ENCODE peak calls at places on chromosomes 16 and 17, in eight cellular contexts. J is uterus; R is hypothalamus; C is NCI-H1092 treated with DMSO at 0.1 percent for 48 hours; F is A172; X is tibial artery; K is NCI-H345; P is activated naive CD8-positive, alpha-beta T cell treated with anti-CD3 and anti-CD28 coated beads, Interleukin-2, amount 50 U/mL, for 24 hours. B is an unnamed sample.

GRCh38 chr17:44921122-44921882 is 6.0 kb upstream of the GFAP start:
- DNase-seq in X (no peak), R (no peak), J (no peak), K (no peak), C (no peak), F (no peak), P (no peak), B (no peak)

GRCh38 chr17:80287806-80288579 is 27.3 kb downstream of the RNF213 start:
- DNase-seq in C (no peak), F (no peak), R (peak; percentile 28), J (no peak), P (no peak), X (no peak), K (no peak), B (no peak)

GRCh38 chr16:57619606-57620315 is 8.7 kb upstream of the ADGRG1 start:
- DNase-seq in C (no peak), R (no peak), X (no peak), K (peak; percentile 16), J (peak; percentile 10), P (no peak), F (no peak), B (no peak)

GRCh38 chr16:4862639-4863038 is 15.4 kb downstream of the UBN1 start:
- DNase-seq in J (no peak), P (no peak), R (no peak), F (no peak), K (no peak), X (no peak), C (no peak), B (no peak)

GRCh38 chr17:63275318-63275967 is 170.7 kb downstream of the CYB561 start:
- DNase-seq in F (peak; percentile 99), P (peak; percentile 12), J (no peak), K (no peak), X (no peak), C (no peak), R (no peak), B (peak; percentile 95)

GRCh38 chr17:61487668-61488595 is 35.7 kb downstream of the TBX4 start:
- DNase-seq in J (no peak), P (no peak), K (no peak), C (no peak), R (no peak), F (no peak), X (no peak), B (no peak)

GRCh38 chr17:21452377-21453143 is 76.4 kb downstream of the KCNJ12 start:
- DNase-seq in X (peak; percentile 69), C (no peak), R (peak; percentile 60), P (peak; percentile 48), J (peak; percentile 49), K (no peak), F (no peak), B (peak; percentile 59)

GRCh38 chr17:83142619-83143018 is 63.2 kb downstream of the METRNL start:
- DNase-seq in R (no peak), J (no peak), X (no peak), P (no peak), C (no peak), K (no peak), F (no peak), B (no peak)

GRCh38 chr16:11095935-11096334 is 151.6 kb downstream of the CLEC16A start:
- DNase-seq in C (no peak), R (no peak), X (no peak), J (no peak), P (no peak), F (no peak), K (no peak), B (no peak)

GRCh38 chr16:67198238-67198734 is 645 bp upstream of the ELMO3 start:
- DNase-seq in X (no peak), C (no peak), F (peak; percentile 35), P (no peak), J (no peak), K (peak; percentile 15), R (peak; percentile 43), B (no peak)

B was measured in brain microvascular endothelial cell.